ENCODE peak calls at places on chromosomes 7 and 10, in ten cellular contexts. K, S, R, G, Q, J, X, F, Y and Z are unnamed samples.
A peak's percentile ranks its signal among the peaks of the same experiment; 100 is the strongest.

GRCh38 chr7:129225206-129225930 is 538 bp downstream of the AHCYL2 start:
- DNase-seq in K (peak; percentile 41), S (peak; percentile 33), R (peak; percentile 74), G (peak; percentile 38), Q (no peak), J (peak; percentile 32), X (peak; percentile 51), F (peak; percentile 33), Y (peak; percentile 49), Z (no peak)

GRCh38 chr10:114095676-114096331 is 52.1 kb downstream of the ADRB1 start:
- DNase-seq in K (no peak), S (no peak), R (no peak), G (no peak), Q (no peak), J (no peak), X (no peak), F (no peak), Y (no peak), Z (no peak)

GRCh38 chr10:3982746-3983442 is 197.9 kb upstream of the KLF6 start:
- DNase-seq in K (no peak), S (no peak), R (no peak), G (no peak), Q (no peak), J (no peak), X (no peak), F (no peak), Y (no peak), Z (no peak)

GRCh38 chr10:46077141-46077554 is 31.1 kb upstream of the MSMB start:
- DNase-seq in K (no peak), S (peak; percentile 46), R (no peak), G (no peak), Q (no peak), J (no peak), X (no peak), F (no peak), Y (no peak), Z (no peak)

GRCh38 chr10:32379314-32379949 is 32.5 kb upstream of the EPC1 start:
- DNase-seq in K (peak; percentile 33), S (peak; percentile 37), R (no peak), G (peak; percentile 14), Q (no peak), J (peak; percentile 55), X (peak; percentile 62), F (peak; percentile 65), Y (peak; percentile 49), Z (peak; percentile 56)

GRCh38 chr7:139696547-139696946 is 81.3 kb downstream of the HIPK2 start:
- DNase-seq in K (no peak), S (no peak), R (no peak), G (no peak), Q (no peak), J (no peak), X (no peak), F (no peak), Y (no peak), Z (no peak)

GRCh38 chr10:8061274-8062211 is 7.1 kb downstream of the GATA3 start:
- DNase-seq in K (no peak), S (no peak), R (peak; percentile 76), G (no peak), Q (no peak), J (no peak), X (no peak), F (no peak), Y (no peak), Z (no peak)

GRCh38 chr7:18508441-18509427 is 13.2 kb downstream of the HDAC9 start:
- DNase-seq in K (no peak), S (peak; percentile 95), R (no peak), G (no peak), Q (no peak), J (peak; percentile 96), X (peak; percentile 78), F (peak; percentile 96), Y (no peak), Z (peak; percentile 66)

GRCh38 chr7:2509298-2509906 is 10.2 kb upstream of the LFNG start:
- DNase-seq in K (no peak), S (no peak), R (no peak), G (no peak), Q (no peak), J (no peak), X (no peak), F (no peak), Y (no peak), Z (no peak)

GRCh38 chr10:89283174-89283987 is 18.5 kb upstream of the IFIT2 start:
- DNase-seq in K (no peak), S (peak; percentile 31), R (no peak), G (no peak), Q (no peak), J (peak; percentile 83), X (peak; percentile 34), F (no peak), Y (no peak), Z (no peak)

GRCh38 chr10:117007080-117007479 is 2.1 kb upstream of the SHTN1 start:
- DNase-seq in K (no peak), S (peak; percentile 61), R (no peak), G (no peak), Q (no peak), J (peak; percentile 87), X (peak; percentile 61), F (peak; percentile 78), Y (no peak), Z (no peak)

GRCh38 chr10:86506499-86506898 is 15.1 kb downstream of the WAPL start:
- DNase-seq in K (no peak), S (no peak), R (no peak), G (no peak), Q (no peak), J (peak; percentile 16), X (no peak), F (peak; percentile 25), Y (no peak), Z (no peak)

GRCh38 chr7:157519246-157519645 is 182.4 kb downstream of the DNAJB6 start:
- DNase-seq in K (no peak), S (no peak), R (peak; percentile 37), G (no peak), Q (no peak), J (no peak), X (no peak), F (no peak), Y (no peak), Z (no peak)

GRCh38 chr7:38975944-38976392 is 1.7 kb upstream of the POU6F2 start:
- DNase-seq in K (no peak), S (no peak), R (no peak), G (no peak), Q (peak; percentile 21), J (no peak), X (peak; percentile 11), F (no peak), Y (no peak), Z (no peak)

GRCh38 chr7:91064938-91065337 is 199.3 kb upstream of the FZD1 start:
- DNase-seq in K (no peak), S (no peak), R (no peak), G (no peak), Q (no peak), J (no peak), X (peak; percentile 43), F (peak; percentile 22), Y (no peak), Z (no peak)

GRCh38 chr7:17986826-17987225 is 40.8 kb downstream of the PRPS1L1 start:
- DNase-seq in K (no peak), S (peak; percentile 91), R (no peak), G (no peak), Q (no peak), J (peak; percentile 74), X (peak; percentile 56), F (peak; percentile 63), Y (no peak), Z (no peak)

GRCh38 chr7:3957735-3958491 is 656.9 kb downstream of the SDK1 start:
- DNase-seq in K (peak; percentile 52), S (no peak), R (no peak), G (no peak), Q (no peak), J (no peak), X (no peak), F (no peak), Y (no peak), Z (no peak)

GRCh38 chr10:78623577-78624215 is 445.1 kb upstream of the ZMIZ1 start:
- DNase-seq in K (no peak), S (peak; percentile 72), R (no peak), G (no peak), Q (no peak), J (peak; percentile 62), X (peak; percentile 68), F (peak; percentile 80), Y (no peak), Z (no peak)

GRCh38 chr7:3493499-3493898 is 192.4 kb downstream of the SDK1 start:
- DNase-seq in K (no peak), S (peak; percentile 67), R (no peak), G (no peak), Q (no peak), J (no peak), X (no peak), F (peak; percentile 64), Y (no peak), Z (no peak)

GRCh38 chr7:33250421-33250827 is 121.1 kb downstream of the BBS9 start:
- DNase-seq in K (no peak), S (no peak), R (no peak), G (no peak), Q (no peak), J (peak; percentile 63), X (peak; percentile 61), F (no peak), Y (no peak), Z (no peak)

GRCh38 chr7:105689093-105689819 is 108.0 kb upstream of the EFCAB10 start:
- DNase-seq in K (no peak), S (no peak), R (no peak), G (no peak), Q (no peak), J (no peak), X (no peak), F (no peak), Y (no peak), Z (no peak)

GRCh38 chr10:132701099-132701845 is 84.7 kb downstream of the NKX6-2 start:
- DNase-seq in K (no peak), S (no peak), R (no peak), G (no peak), Q (no peak), J (no peak), X (no peak), F (no peak), Y (no peak), Z (no peak)

GRCh38 chr7:33868151-33868550 is 37.2 kb upstream of the BMPER start:
- DNase-seq in K (no peak), S (peak; percentile 36), R (no peak), G (no peak), Q (no peak), J (peak; percentile 88), X (peak; percentile 84), F (no peak), Y (no peak), Z (no peak)

GRCh38 chr7:3165681-3166580 is 122.3 kb upstream of the CARD11 start:
- DNase-seq in K (no peak), S (no peak), R (no peak), G (no peak), Q (no peak), J (no peak), X (no peak), F (no peak), Y (no peak), Z (no peak)

GRCh38 chr7:100490483-100491191 is 6.9 kb downstream of the NYAP1 start:
- DNase-seq in K (no peak), S (no peak), R (no peak), G (no peak), Q (no peak), J (no peak), X (no peak), F (no peak), Y (no peak), Z (no peak)

GRCh38 chr7:95011156-95011928 is 103.9 kb downstream of the PPP1R9A start:
- DNase-seq in K (no peak), S (peak; percentile 19), R (no peak), G (no peak), Q (no peak), J (peak; percentile 64), X (peak; percentile 73), F (peak; percentile 70), Y (no peak), Z (no peak)

GRCh38 chr10:13739178-13739577 is 152.4 kb downstream of the PRPF18 start:
- DNase-seq in K (no peak), S (no peak), R (no peak), G (no peak), Q (no peak), J (no peak), X (no peak), F (no peak), Y (no peak), Z (no peak)

GRCh38 chr10:120422459-120422858 is 34.6 kb upstream of the PLPP4 start:
- DNase-seq in K (no peak), S (peak; percentile 60), R (no peak), G (no peak), Q (no peak), J (peak; percentile 96), X (peak; percentile 82), F (peak; percentile 94), Y (no peak), Z (no peak)